ENCODE peak calls at places on chromosomes 11 and 22, in ten cellular contexts. One of them, this sample, is unnamed.

GRCh38 chr11:20097319-20098221 is 62.7 kb downstream of the DBX1 start:
- DNase-seq in non-pigmented ciliary epithelial cell: peak
- DNase-seq in D341Med: no peak
- DNase-seq in NCI-H1092 treated with DMSO at 0.1 percent for 48 hours: peak
- DNase-seq in tibial artery: no peak
- DNase-seq in GM23248: peak
- DNase-seq in activated T-cell treated with anti-CD3 and anti-CD28 coated beads, Interleukin-2, amount 50 U/mL, for 48 hours: no peak
- DNase-seq in fibroblast of the aortic adventitia: peak
- DNase-seq in mammary epithelial cell: peak
- DNase-seq in effector memory CD4-positive, alpha-beta T cell: no peak
- DNase-seq in this sample: peak

GRCh38 chr11:23570828-23571227 is 710.6 kb upstream of the CCDC179 start:
- DNase-seq in non-pigmented ciliary epithelial cell: no peak
- DNase-seq in D341Med: no peak
- DNase-seq in NCI-H1092 treated with DMSO at 0.1 percent for 48 hours: no peak
- DNase-seq in tibial artery: no peak
- DNase-seq in GM23248: peak
- DNase-seq in activated T-cell treated with anti-CD3 and anti-CD28 coated beads, Interleukin-2, amount 50 U/mL, for 48 hours: no peak
- DNase-seq in fibroblast of the aortic adventitia: peak
- DNase-seq in mammary epithelial cell: no peak
- DNase-seq in effector memory CD4-positive, alpha-beta T cell: no peak
- DNase-seq in this sample: no peak

GRCh38 chr11:69854719-69855118 is 35.5 kb upstream of the FGF3 start:
- DNase-seq in non-pigmented ciliary epithelial cell: peak
- DNase-seq in D341Med: no peak
- DNase-seq in NCI-H1092 treated with DMSO at 0.1 percent for 48 hours: no peak
- DNase-seq in tibial artery: no peak
- DNase-seq in GM23248: peak
- DNase-seq in activated T-cell treated with anti-CD3 and anti-CD28 coated beads, Interleukin-2, amount 50 U/mL, for 48 hours: no peak
- DNase-seq in fibroblast of the aortic adventitia: peak
- DNase-seq in mammary epithelial cell: peak
- DNase-seq in effector memory CD4-positive, alpha-beta T cell: no peak
- DNase-seq in this sample: no peak

GRCh38 chr22:37290737-37291136 is 8.4 kb downstream of the CYTH4 start:
- DNase-seq in non-pigmented ciliary epithelial cell: no peak
- DNase-seq in D341Med: no peak
- DNase-seq in NCI-H1092 treated with DMSO at 0.1 percent for 48 hours: no peak
- DNase-seq in tibial artery: no peak
- DNase-seq in GM23248: peak
- DNase-seq in activated T-cell treated with anti-CD3 and anti-CD28 coated beads, Interleukin-2, amount 50 U/mL, for 48 hours: no peak
- DNase-seq in fibroblast of the aortic adventitia: peak
- DNase-seq in mammary epithelial cell: peak
- DNase-seq in effector memory CD4-positive, alpha-beta T cell: no peak
- DNase-seq in this sample: no peak

GRCh38 chr22:20080445-20080775 is 369 bp downstream of the DGCR8 start:
- DNase-seq in non-pigmented ciliary epithelial cell: no peak
- DNase-seq in D341Med: peak
- DNase-seq in NCI-H1092 treated with DMSO at 0.1 percent for 48 hours: peak
- DNase-seq in tibial artery: peak
- DNase-seq in GM23248: peak
- DNase-seq in activated T-cell treated with anti-CD3 and anti-CD28 coated beads, Interleukin-2, amount 50 U/mL, for 48 hours: peak
- DNase-seq in fibroblast of the aortic adventitia: peak
- DNase-seq in mammary epithelial cell: peak
- DNase-seq in effector memory CD4-positive, alpha-beta T cell: peak
- DNase-seq in this sample: peak

GRCh38 chr11:2708757-2709281 is 9.0 kb upstream of the KCNQ1OT1 start:
- DNase-seq in non-pigmented ciliary epithelial cell: no peak
- DNase-seq in D341Med: no peak
- DNase-seq in NCI-H1092 treated with DMSO at 0.1 percent for 48 hours: no peak
- DNase-seq in tibial artery: no peak
- DNase-seq in GM23248: peak
- DNase-seq in activated T-cell treated with anti-CD3 and anti-CD28 coated beads, Interleukin-2, amount 50 U/mL, for 48 hours: no peak
- DNase-seq in fibroblast of the aortic adventitia: peak
- DNase-seq in mammary epithelial cell: no peak
- DNase-seq in effector memory CD4-positive, alpha-beta T cell: no peak
- DNase-seq in this sample: no peak

GRCh38 chr11:67288452-67289225 is 464 bp upstream of the ANKRD13D start:
- DNase-seq in non-pigmented ciliary epithelial cell: peak
- DNase-seq in D341Med: peak
- DNase-seq in NCI-H1092 treated with DMSO at 0.1 percent for 48 hours: peak
- DNase-seq in tibial artery: peak
- DNase-seq in GM23248: peak
- DNase-seq in activated T-cell treated with anti-CD3 and anti-CD28 coated beads, Interleukin-2, amount 50 U/mL, for 48 hours: peak
- DNase-seq in fibroblast of the aortic adventitia: peak
- DNase-seq in mammary epithelial cell: peak
- DNase-seq in effector memory CD4-positive, alpha-beta T cell: peak
- DNase-seq in this sample: peak

GRCh38 chr11:65003282-65003681 is 6.5 kb upstream of the BATF2 start:
- DNase-seq in non-pigmented ciliary epithelial cell: no peak
- DNase-seq in D341Med: no peak
- DNase-seq in NCI-H1092 treated with DMSO at 0.1 percent for 48 hours: no peak
- DNase-seq in tibial artery: no peak
- DNase-seq in GM23248: peak
- DNase-seq in activated T-cell treated with anti-CD3 and anti-CD28 coated beads, Interleukin-2, amount 50 U/mL, for 48 hours: no peak
- DNase-seq in fibroblast of the aortic adventitia: peak
- DNase-seq in mammary epithelial cell: no peak
- DNase-seq in effector memory CD4-positive, alpha-beta T cell: no peak
- DNase-seq in this sample: no peak

GRCh38 chr11:93028959-93029536 is 59.6 kb downstream of the MTNR1B start:
- DNase-seq in non-pigmented ciliary epithelial cell: no peak
- DNase-seq in D341Med: no peak
- DNase-seq in NCI-H1092 treated with DMSO at 0.1 percent for 48 hours: no peak
- DNase-seq in tibial artery: no peak
- DNase-seq in GM23248: no peak
- DNase-seq in activated T-cell treated with anti-CD3 and anti-CD28 coated beads, Interleukin-2, amount 50 U/mL, for 48 hours: no peak
- DNase-seq in fibroblast of the aortic adventitia: no peak
- DNase-seq in mammary epithelial cell: no peak
- DNase-seq in effector memory CD4-positive, alpha-beta T cell: no peak
- DNase-seq in this sample: no peak

GRCh38 chr22:31148953-31149627 is 8.8 kb upstream of the PLA2G3 start:
- DNase-seq in non-pigmented ciliary epithelial cell: peak
- DNase-seq in D341Med: peak
- DNase-seq in NCI-H1092 treated with DMSO at 0.1 percent for 48 hours: peak
- DNase-seq in tibial artery: peak
- DNase-seq in GM23248: peak
- DNase-seq in activated T-cell treated with anti-CD3 and anti-CD28 coated beads, Interleukin-2, amount 50 U/mL, for 48 hours: peak
- DNase-seq in fibroblast of the aortic adventitia: peak
- DNase-seq in mammary epithelial cell: peak
- DNase-seq in effector memory CD4-positive, alpha-beta T cell: no peak
- DNase-seq in this sample: peak

GRCh38 chr11:32173435-32173834 is 82.6 kb downstream of the RCN1 start:
- DNase-seq in non-pigmented ciliary epithelial cell: peak
- DNase-seq in D341Med: peak
- DNase-seq in NCI-H1092 treated with DMSO at 0.1 percent for 48 hours: peak
- DNase-seq in tibial artery: peak
- DNase-seq in GM23248: peak
- DNase-seq in activated T-cell treated with anti-CD3 and anti-CD28 coated beads, Interleukin-2, amount 50 U/mL, for 48 hours: peak
- DNase-seq in fibroblast of the aortic adventitia: peak
- DNase-seq in mammary epithelial cell: peak
- DNase-seq in effector memory CD4-positive, alpha-beta T cell: no peak
- DNase-seq in this sample: peak

GRCh38 chr11:128610765-128611617 is 23.6 kb upstream of the ETS1 start:
- DNase-seq in non-pigmented ciliary epithelial cell: no peak
- DNase-seq in D341Med: no peak
- DNase-seq in NCI-H1092 treated with DMSO at 0.1 percent for 48 hours: no peak
- DNase-seq in tibial artery: no peak
- DNase-seq in GM23248: no peak
- DNase-seq in activated T-cell treated with anti-CD3 and anti-CD28 coated beads, Interleukin-2, amount 50 U/mL, for 48 hours: peak
- DNase-seq in fibroblast of the aortic adventitia: no peak
- DNase-seq in mammary epithelial cell: no peak
- DNase-seq in effector memory CD4-positive, alpha-beta T cell: peak
- DNase-seq in this sample: no peak

GRCh38 chr11:29879560-29879959 is 137.3 kb downstream of the KCNA4 start:
- DNase-seq in non-pigmented ciliary epithelial cell: no peak
- DNase-seq in D341Med: no peak
- DNase-seq in NCI-H1092 treated with DMSO at 0.1 percent for 48 hours: peak
- DNase-seq in tibial artery: no peak
- DNase-seq in GM23248: peak
- DNase-seq in activated T-cell treated with anti-CD3 and anti-CD28 coated beads, Interleukin-2, amount 50 U/mL, for 48 hours: no peak
- DNase-seq in fibroblast of the aortic adventitia: no peak
- DNase-seq in mammary epithelial cell: no peak
- DNase-seq in effector memory CD4-positive, alpha-beta T cell: no peak
- DNase-seq in this sample: no peak

GRCh38 chr22:27867114-27867957 is 51.7 kb downstream of the PITPNB start:
- DNase-seq in non-pigmented ciliary epithelial cell: no peak
- DNase-seq in D341Med: no peak
- DNase-seq in NCI-H1092 treated with DMSO at 0.1 percent for 48 hours: no peak
- DNase-seq in tibial artery: no peak
- DNase-seq in GM23248: peak
- DNase-seq in activated T-cell treated with anti-CD3 and anti-CD28 coated beads, Interleukin-2, amount 50 U/mL, for 48 hours: no peak
- DNase-seq in fibroblast of the aortic adventitia: peak
- DNase-seq in mammary epithelial cell: no peak
- DNase-seq in effector memory CD4-positive, alpha-beta T cell: no peak
- DNase-seq in this sample: no peak

GRCh38 chr22:30305519-30305905 is 16.2 kb upstream of the CASTOR1 start:
- DNase-seq in non-pigmented ciliary epithelial cell: no peak
- DNase-seq in D341Med: no peak
- DNase-seq in NCI-H1092 treated with DMSO at 0.1 percent for 48 hours: no peak
- DNase-seq in tibial artery: peak
- DNase-seq in GM23248: peak
- DNase-seq in activated T-cell treated with anti-CD3 and anti-CD28 coated beads, Interleukin-2, amount 50 U/mL, for 48 hours: peak
- DNase-seq in fibroblast of the aortic adventitia: peak
- DNase-seq in mammary epithelial cell: no peak
- DNase-seq in effector memory CD4-positive, alpha-beta T cell: no peak
- DNase-seq in this sample: no peak

GRCh38 chr11:79678780-79679468 is 238.1 kb upstream of the TENM4 start:
- DNase-seq in non-pigmented ciliary epithelial cell: no peak
- DNase-seq in D341Med: no peak
- DNase-seq in NCI-H1092 treated with DMSO at 0.1 percent for 48 hours: no peak
- DNase-seq in tibial artery: no peak
- DNase-seq in GM23248: no peak
- DNase-seq in activated T-cell treated with anti-CD3 and anti-CD28 coated beads, Interleukin-2, amount 50 U/mL, for 48 hours: no peak
- DNase-seq in fibroblast of the aortic adventitia: no peak
- DNase-seq in mammary epithelial cell: no peak
- DNase-seq in effector memory CD4-positive, alpha-beta T cell: no peak
- DNase-seq in this sample: no peak

GRCh38 chr11:102637731-102638130 is 12.6 kb upstream of the MMP20 start:
- DNase-seq in non-pigmented ciliary epithelial cell: no peak
- DNase-seq in D341Med: no peak
- DNase-seq in NCI-H1092 treated with DMSO at 0.1 percent for 48 hours: no peak
- DNase-seq in tibial artery: no peak
- DNase-seq in GM23248: no peak
- DNase-seq in activated T-cell treated with anti-CD3 and anti-CD28 coated beads, Interleukin-2, amount 50 U/mL, for 48 hours: no peak
- DNase-seq in fibroblast of the aortic adventitia: no peak
- DNase-seq in mammary epithelial cell: no peak
- DNase-seq in effector memory CD4-positive, alpha-beta T cell: no peak
- DNase-seq in this sample: no peak

GRCh38 chr11:73647459-73648100 is 1.2 kb downstream of the PLEKHB1 start:
- DNase-seq in non-pigmented ciliary epithelial cell: no peak
- DNase-seq in D341Med: peak
- DNase-seq in NCI-H1092 treated with DMSO at 0.1 percent for 48 hours: peak
- DNase-seq in tibial artery: peak
- DNase-seq in GM23248: peak
- DNase-seq in activated T-cell treated with anti-CD3 and anti-CD28 coated beads, Interleukin-2, amount 50 U/mL, for 48 hours: peak
- DNase-seq in fibroblast of the aortic adventitia: peak
- DNase-seq in mammary epithelial cell: peak
- DNase-seq in effector memory CD4-positive, alpha-beta T cell: peak
- DNase-seq in this sample: peak

GRCh38 chr11:120830092-120830491 is 193.8 kb upstream of the TBCEL start:
- DNase-seq in non-pigmented ciliary epithelial cell: no peak
- DNase-seq in D341Med: no peak
- DNase-seq in NCI-H1092 treated with DMSO at 0.1 percent for 48 hours: peak
- DNase-seq in tibial artery: no peak
- DNase-seq in GM23248: no peak
- DNase-seq in activated T-cell treated with anti-CD3 and anti-CD28 coated beads, Interleukin-2, amount 50 U/mL, for 48 hours: no peak
- DNase-seq in fibroblast of the aortic adventitia: no peak
- DNase-seq in mammary epithelial cell: no peak
- DNase-seq in effector memory CD4-positive, alpha-beta T cell: no peak
- DNase-seq in this sample: no peak

GRCh38 chr11:26201411-26201810 is 130.5 kb upstream of the ANO3 start:
- DNase-seq in non-pigmented ciliary epithelial cell: peak
- DNase-seq in D341Med: no peak
- DNase-seq in NCI-H1092 treated with DMSO at 0.1 percent for 48 hours: no peak
- DNase-seq in tibial artery: no peak
- DNase-seq in GM23248: peak
- DNase-seq in activated T-cell treated with anti-CD3 and anti-CD28 coated beads, Interleukin-2, amount 50 U/mL, for 48 hours: no peak
- DNase-seq in fibroblast of the aortic adventitia: peak
- DNase-seq in mammary epithelial cell: peak
- DNase-seq in effector memory CD4-positive, alpha-beta T cell: no peak
- DNase-seq in this sample: no peak

GRCh38 chr11:74778581-74778980 is 29.9 kb downstream of the RNF169 start:
- DNase-seq in non-pigmented ciliary epithelial cell: no peak
- DNase-seq in D341Med: no peak
- DNase-seq in NCI-H1092 treated with DMSO at 0.1 percent for 48 hours: no peak
- DNase-seq in tibial artery: no peak
- DNase-seq in GM23248: no peak
- DNase-seq in activated T-cell treated with anti-CD3 and anti-CD28 coated beads, Interleukin-2, amount 50 U/mL, for 48 hours: no peak
- DNase-seq in fibroblast of the aortic adventitia: no peak
- DNase-seq in mammary epithelial cell: no peak
- DNase-seq in effector memory CD4-positive, alpha-beta T cell: no peak
- DNase-seq in this sample: no peak